ENCODE peak calls at places on chromosomes 6 and 20, in nine cellular contexts. A is fibroblast of lung, C is Panc1, P is tibial nerve, Q is PC-3, Z is cardiac fibroblast, E is fibroblast of mammary gland, T is adrenal gland, O is IMR-90. G is an unnamed sample.

GRCh38 chr6:30774701-30775100 is 30.4 kb upstream of the IER3 start:
- DNase-seq in A (no peak), C (no peak), P (no peak), Q (no peak), Z (no peak), E (no peak), T (no peak), O (no peak), G (no peak)

GRCh38 chr6:48113130-48113529 is 2.1 kb upstream of the PTCHD4 start:
- DNase-seq in A (no peak), C (no peak), P (no peak), Q (no peak), Z (no peak), E (no peak), T (no peak), O (no peak), G (no peak)

GRCh38 chr6:100446922-100447899 is 17.5 kb downstream of the SIM1 start:
- DNase-seq in A (no peak), C (no peak), P (no peak), Q (no peak), Z (peak; percentile 27), E (no peak), T (no peak), O (no peak), G (no peak)

GRCh38 chr6:106281661-106282060 is 43.9 kb downstream of the ATG5 start:
- DNase-seq in A (no peak), C (no peak), P (no peak), Q (peak; percentile 9), Z (peak; percentile 13), E (peak; percentile 26), T (no peak), O (no peak), G (no peak)

GRCh38 chr20:48164566-48165400 is 379.5 kb upstream of the SULF2 start:
- DNase-seq in A (no peak), C (no peak), P (no peak), Q (no peak), Z (no peak), E (no peak), T (no peak), O (no peak), G (no peak)

GRCh38 chr20:3080939-3081388 is 3.6 kb downstream of the AVP start:
- DNase-seq in A (peak; percentile 23), C (no peak), P (peak; percentile 9), Q (no peak), Z (peak; percentile 51), E (peak; percentile 88), T (peak; percentile 93), O (peak; percentile 18), G (no peak)

GRCh38 chr6:55918639-55919038 is 43.2 kb upstream of the BMP5 start:
- DNase-seq in A (peak; percentile 77), C (no peak), P (no peak), Q (peak; percentile 66), Z (peak; percentile 86), E (peak; percentile 90), T (no peak), O (peak; percentile 79), G (no peak)

GRCh38 chr6:160461641-160462040 is 113.5 kb downstream of the SLC22A3 start:
- DNase-seq in A (peak; percentile 32), C (no peak), P (no peak), Q (no peak), Z (peak; percentile 63), E (peak; percentile 45), T (no peak), O (peak; percentile 16), G (no peak)

GRCh38 chr6:29747688-29748250 is 24.5 kb downstream of the HLA-F start:
- DNase-seq in A (no peak), C (no peak), P (no peak), Q (no peak), Z (no peak), E (no peak), T (no peak), O (no peak), G (no peak)

GRCh38 chr20:10747019-10747418 is 73.2 kb upstream of the JAG1 start:
- DNase-seq in A (no peak), C (no peak), P (no peak), Q (peak; percentile 29), Z (no peak), E (no peak), T (no peak), O (no peak), G (no peak)

GRCh38 chr20:50588034-50588736 is 78.0 kb downstream of the PTPN1 start:
- DNase-seq in A (peak; percentile 39), C (no peak), P (peak; percentile 47), Q (peak; percentile 86), Z (peak; percentile 71), E (peak; percentile 66), T (peak; percentile 76), O (peak; percentile 58), G (no peak)

GRCh38 chr6:66568271-66568670 is 861.2 kb upstream of the EYS start:
- DNase-seq in A (no peak), C (no peak), P (no peak), Q (no peak), Z (no peak), E (no peak), T (no peak), O (no peak), G (no peak)

GRCh38 chr20:31652917-31653385 is 15.2 kb downstream of the COX4I2 start:
- DNase-seq in A (peak; percentile 34), C (no peak), P (no peak), Q (peak; percentile 71), Z (peak; percentile 71), E (peak; percentile 90), T (no peak), O (peak; percentile 43), G (no peak)

GRCh38 chr6:159983641-159984080 is 14.8 kb downstream of the IGF2R start:
- DNase-seq in A (peak; percentile 52), C (no peak), P (no peak), Q (no peak), Z (no peak), E (peak; percentile 42), T (no peak), O (peak; percentile 51), G (no peak)

DNA sequence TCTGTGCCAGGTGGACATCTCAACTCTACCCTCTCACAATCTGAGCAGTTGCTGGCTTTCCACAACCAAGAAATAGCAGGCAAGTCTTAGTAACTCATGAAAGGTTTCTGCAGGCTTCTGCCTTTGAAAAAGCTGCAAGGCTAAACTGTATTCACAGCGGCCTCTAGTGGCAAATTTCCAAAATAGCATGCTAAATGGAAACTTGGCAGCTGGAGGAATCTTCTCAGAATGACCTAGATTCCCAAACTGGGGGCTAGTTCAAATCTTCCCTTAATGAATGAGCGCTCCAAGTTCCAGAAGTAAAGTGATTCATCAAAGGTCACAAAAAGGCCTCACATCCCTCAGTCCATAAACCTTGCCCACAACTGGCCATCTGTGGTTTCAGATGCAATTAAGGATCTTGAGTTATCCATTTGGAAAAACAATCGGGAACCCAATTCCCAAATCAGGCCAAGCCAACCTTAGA is 11.9 kb upstream of the CPNE5 start:
- DNase-seq in A (peak; percentile 66), C (no peak), P (peak; percentile 72), Q (peak; percentile 80), Z (peak; percentile 91), E (peak; percentile 95), T (peak; percentile 65), O (peak; percentile 72), G (peak; percentile 48)
- TF ChIP-seq CTCF in A (peak; percentile 76), C (peak; percentile 87), P (peak; percentile 63), Q (peak; percentile 93), Z (peak; percentile 77), E (peak; percentile 83), T (peak; percentile 68), O (peak; percentile 77), G (peak; percentile 90)

GRCh38 chr20:46931699-46932098 is 37.1 kb downstream of the EYA2 start:
- DNase-seq in A (no peak), C (no peak), P (peak; percentile 68), Q (no peak), Z (peak; percentile 9), E (peak; percentile 84), T (no peak), O (no peak), G (no peak)
- TF ChIP-seq CTCF in A (no peak), C (no peak), P (no peak), Q (no peak), Z (no peak), E (no peak), T (no peak), O (no peak), G (no peak)

GRCh38 chr6:33004940-33005339 is 4.5 kb downstream of the HLA-DOA start:
- DNase-seq in A (no peak), C (no peak), P (no peak), Q (no peak), Z (no peak), E (no peak), T (no peak), O (no peak), G (no peak)

GRCh38 chr6:33010356-33010755 is 965 bp upstream of the HLA-DOA start:
- DNase-seq in A (no peak), C (no peak), P (no peak), Q (no peak), Z (no peak), E (no peak), T (no peak), O (no peak), G (no peak)

GRCh38 chr6:33007831-33008395 is 1.5 kb downstream of the HLA-DOA start:
- DNase-seq in A (no peak), C (no peak), P (no peak), Q (no peak), Z (no peak), E (no peak), T (no peak), O (no peak), G (no peak)

GRCh38 chr6:33013608-33014007 is 4.2 kb upstream of the HLA-DOA start:
- DNase-seq in A (no peak), C (no peak), P (no peak), Q (no peak), Z (peak; percentile 6), E (no peak), T (no peak), O (no peak), G (no peak)

GRCh38 chr6:33008944-33009861 is at the start of gene HLA-DOA:
- DNase-seq in A (peak; percentile 11), C (no peak), P (no peak), Q (no peak), Z (peak; percentile 14), E (peak; percentile 12), T (no peak), O (peak; percentile 5), G (no peak)
- TF ChIP-seq CTCF in A (no peak), C (no peak), P (no peak), Q (no peak), Z (no peak), E (no peak), T (no peak), O (no peak), G (no peak)

DNA sequence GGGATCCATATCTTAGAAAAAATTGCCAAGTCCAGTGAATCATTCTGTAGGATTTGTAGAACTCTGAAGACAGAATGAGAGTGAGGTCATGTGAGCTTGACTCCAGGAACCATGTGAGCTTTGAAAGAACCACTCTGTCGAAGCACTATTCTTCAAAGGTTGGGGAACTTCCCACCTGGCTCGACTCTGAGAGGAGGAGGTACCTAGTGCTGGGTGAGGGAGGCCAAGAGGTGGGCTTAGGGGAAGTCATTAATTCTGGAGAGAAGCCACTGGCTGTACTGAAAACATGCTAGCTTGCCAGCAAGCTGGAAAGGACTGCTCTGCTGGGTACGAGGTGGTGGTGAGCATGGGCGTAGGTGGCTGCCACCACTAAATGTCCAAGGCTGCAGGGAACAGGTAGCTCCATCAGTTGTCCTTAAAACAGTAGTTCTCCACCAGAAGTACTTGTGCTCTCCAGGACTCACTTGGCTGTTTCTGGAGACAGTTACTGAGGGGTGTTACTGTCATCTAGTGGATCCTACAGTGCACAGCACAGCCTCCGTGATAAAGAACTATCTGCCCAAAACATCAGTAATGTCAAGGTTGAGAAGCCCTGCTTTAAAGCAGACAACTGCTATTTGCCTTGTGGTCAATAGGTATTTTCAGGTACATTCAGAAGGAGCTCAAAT is 34.7 kb upstream of the SYNJ2 start:
- DNase-seq in A (no peak), C (peak; percentile 25), P (no peak), Q (peak; percentile 36), Z (peak; percentile 36), E (peak; percentile 44), T (no peak), O (peak; percentile 10), G (no peak)
- TF ChIP-seq CTCF in A (peak; percentile 42), C (no peak), P (peak; percentile 42), Q (peak; percentile 59), Z (peak; percentile 46), E (peak; percentile 45), T (no peak), O (peak; percentile 22), G (peak; percentile 23)